ENCODE peak calls at places on chromosome 2, in four cellular contexts. R is SK-N-SH; K is CD8-positive, alpha-beta T cell; I is colonic mucosa. V is an unnamed sample. For H3K9me3, the result is how much of the 10 kb centered on the place peaks cover.

GRCh38 chr2:108288534-108289106 is at the start of gene SULT1C2:
- DNase-seq in R (no peak), K (no peak), I (peak), V (peak)

GRCh38 chr2:176536739-176537138 is 267.5 kb downstream of the MTX2 start:
- DNase-seq in R (no peak), K (no peak), I (no peak), V (no peak)

GRCh38 chr2:6083131-6083530 is 390.9 kb downstream of the SOX11 start:
- DNase-seq in R (no peak), K (no peak), I (no peak), V (no peak)

GRCh38 chr2:46275995-46276394 is 21.2 kb upstream of the EPAS1 start:
- DNase-seq in R (no peak), K (peak), I (peak), V (peak)

GRCh38 chr2:133139847-133140533 is 428.3 kb downstream of the NCKAP5 start:
- DNase-seq in R (no peak), K (no peak), I (no peak), V (no peak)

GRCh38 chr2:177334940-177335543 is 57.5 kb upstream of the AGPS start:
- DNase-seq in R (peak), K (no peak), I (no peak), V (peak)

GRCh38 chr2:182240862-182241371 is 185.9 kb downstream of the PDE1A start:
- DNase-seq in R (peak), K (no peak), I (peak), V (peak)

GRCh38 chr2:26612522-26613240 is 28.5 kb downstream of the CIB4 start:
- DNase-seq in R (peak), K (no peak), I (peak), V (peak)

GRCh38 chr2:120685403-120686297 is 50.0 kb upstream of the GLI2 start:
- DNase-seq in R (no peak), K (no peak), I (no peak), V (no peak)

GRCh38 chr2:112493858-112494648 is 12.1 kb downstream of the TTL start:
- DNase-seq in R (no peak), K (no peak), I (peak), V (no peak)

GRCh38 chr2:133633851-133634250 is 65.6 kb upstream of the NCKAP5 start:
- DNase-seq in R (no peak), K (no peak), I (no peak), V (no peak)

DNA sequence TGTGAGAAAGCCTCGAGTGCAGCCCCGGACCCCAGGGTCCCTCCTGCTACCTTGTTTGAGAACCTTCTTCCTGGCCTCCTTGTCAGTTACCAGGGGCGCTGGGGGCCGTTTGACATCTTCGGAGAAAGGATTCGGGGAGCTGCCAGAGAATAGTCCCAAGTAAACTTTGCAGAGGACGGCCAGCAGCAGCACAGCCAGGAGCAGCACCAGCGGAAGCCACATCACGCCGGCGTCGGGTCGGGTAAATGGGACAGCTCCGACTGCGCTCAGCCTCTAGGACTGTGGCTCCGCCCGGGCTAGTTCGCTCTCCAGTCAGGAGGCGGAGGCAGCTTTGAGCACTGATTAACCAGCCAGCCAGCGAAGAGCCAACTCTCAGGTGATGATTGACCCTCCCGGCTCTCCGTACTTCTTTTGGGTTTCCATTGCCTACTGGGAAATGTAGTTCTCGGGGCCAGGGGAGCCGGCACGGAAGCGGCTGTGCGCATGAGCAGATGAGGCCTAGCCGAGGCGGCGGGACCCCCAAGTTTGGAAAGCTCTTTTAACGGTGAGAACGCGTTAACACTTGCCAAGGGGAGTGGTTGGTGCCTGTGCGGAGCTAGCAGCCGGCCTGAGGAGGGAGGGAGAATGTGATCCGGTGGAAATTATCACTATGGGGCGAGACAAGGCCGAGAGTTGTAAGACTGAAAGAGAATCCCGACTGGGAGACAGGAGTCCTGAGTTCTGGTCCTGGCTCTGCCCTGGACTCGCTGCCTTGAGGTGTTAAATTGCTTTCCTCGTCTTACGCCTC is at the start of the genes ELMOD3 and RETSAT:
- DNase-seq in R (peak), K (peak), I (peak), V (peak)
- TF ChIP-seq CTCF in R (no peak), K (no peak), I (no peak), V (no peak)

GRCh38 chr2:10661846-10662245 is 27.9 kb downstream of the NOL10 start:
- DNase-seq in R (no peak), K (no peak), I (no peak), V (no peak)

GRCh38 chr2:10655841-10656225 is 33.9 kb downstream of the NOL10 start:
- DNase-seq in R (no peak), K (no peak), I (no peak), V (no peak)

GRCh38 chr2:10658041-10658913 is 31.5 kb downstream of the NOL10 start:
- DNase-seq in R (no peak), K (no peak), I (no peak), V (no peak)

GRCh38 chr2:10658914-10659257 is 30.9 kb downstream of the NOL10 start:
- DNase-seq in R (no peak), K (no peak), I (no peak), V (no peak)

DNA sequence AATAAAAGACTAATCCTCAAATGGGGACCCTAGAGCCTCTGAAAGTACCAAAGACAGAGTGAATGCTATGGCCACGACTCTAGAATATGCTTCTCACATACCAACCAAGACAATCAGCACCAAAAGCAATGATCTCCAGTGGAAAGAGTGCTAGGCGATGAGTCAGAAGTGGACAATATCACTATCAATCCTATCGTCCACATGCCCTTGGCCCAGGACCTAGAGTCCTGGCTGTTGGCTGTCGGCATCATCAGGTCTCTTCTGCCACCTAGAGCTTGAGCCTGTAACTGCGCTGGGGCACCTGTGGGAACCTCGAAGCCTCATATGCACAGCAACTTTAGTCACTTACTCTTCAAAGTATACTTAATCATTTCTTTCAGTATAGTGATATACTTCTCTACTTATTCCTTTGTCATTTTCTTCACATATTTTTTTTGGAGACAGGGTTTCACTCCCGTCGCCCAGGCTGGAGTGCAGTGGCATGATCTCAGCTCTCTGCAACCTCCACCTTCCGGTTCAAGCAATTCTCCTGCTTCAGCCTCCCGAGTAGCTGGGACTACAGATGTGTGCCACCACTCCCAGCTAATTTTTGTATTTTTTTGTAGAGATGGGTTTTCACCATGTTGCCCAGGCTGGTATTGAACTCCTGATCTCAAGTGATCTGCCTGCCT is 29.7 kb downstream of the NOL10 start:
- DNase-seq in R (peak), K (peak), I (peak), V (peak)
- H3K27ac ChIP-seq in R (no peak), K (no peak), I (no peak), V (no peak)

DNA sequence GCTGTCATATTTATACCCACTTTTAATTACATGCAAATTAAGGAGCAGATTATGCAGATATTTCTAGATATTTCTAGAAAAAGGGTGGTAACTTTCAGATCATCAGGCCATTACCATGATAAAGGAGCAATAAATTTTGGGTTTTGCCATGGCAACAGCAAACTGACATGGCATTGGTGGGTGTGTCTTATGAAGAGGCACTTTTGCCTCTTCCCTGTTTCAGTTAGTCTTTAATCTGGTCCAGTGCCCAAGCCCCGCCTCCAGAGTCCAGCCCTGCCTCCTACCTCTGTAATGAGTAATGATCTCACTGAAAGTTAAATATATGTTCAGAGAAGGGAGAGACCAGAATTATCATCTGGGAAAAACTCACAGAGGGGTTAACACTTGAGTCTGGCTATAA is 124.8 kb downstream of the SCG2 start:
- DNase-seq in R (no peak), K (no peak), I (no peak), V (no peak)
- H3K9me3 ChIP-seq in R (under half), K (under half), I (under half), V (under half)

GRCh38 chr2:236180831-236181453 is 12.8 kb upstream of the GBX2 start:
- DNase-seq in R (peak), K (no peak), I (peak), V (peak)
- TF ChIP-seq CTCF in R (peak), K (peak), I (peak), V (peak)

DNA sequence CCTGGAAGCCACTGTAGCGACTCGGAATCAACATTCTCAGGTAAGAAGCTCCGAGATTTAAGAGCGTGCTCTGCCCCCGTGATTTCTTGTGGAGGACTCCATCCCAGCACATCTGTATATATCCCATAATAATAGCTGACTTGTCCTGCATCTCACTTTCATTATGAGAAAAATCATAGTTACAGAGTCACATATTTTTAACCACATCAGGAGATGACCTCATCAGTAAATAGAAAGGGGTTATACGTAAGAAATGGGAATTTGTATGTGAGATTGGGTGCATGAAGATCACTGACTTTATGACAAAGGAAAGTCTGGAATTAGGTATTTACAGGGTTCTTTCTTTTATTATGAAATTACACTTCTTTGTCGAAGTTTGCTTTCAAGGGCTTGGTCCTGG is 16.4 kb upstream of the TMEM18 start:
- DNase-seq in R (no peak), K (no peak), I (no peak), V (no peak)
- H3K27ac ChIP-seq in R (no peak), K (no peak), I (no peak), V (no peak)

DNA sequence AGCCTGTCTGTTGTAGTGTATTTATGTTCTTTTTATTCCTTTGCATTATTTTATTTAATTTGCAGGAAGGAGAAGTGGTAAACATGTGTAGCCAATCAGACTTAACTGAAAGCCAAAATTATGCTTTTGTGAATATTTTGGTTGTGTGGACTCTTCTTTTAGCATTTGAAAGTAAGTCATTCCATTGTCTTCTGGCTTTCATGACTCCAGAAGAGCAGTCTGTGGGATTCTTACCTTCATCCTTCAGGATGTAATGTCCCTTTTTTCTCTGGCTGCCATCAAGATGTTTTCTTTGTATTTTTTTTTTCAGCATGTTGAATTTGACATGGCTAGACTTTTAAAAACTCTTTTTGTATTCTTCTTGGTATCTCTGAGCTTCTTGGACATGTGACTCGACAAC is 895.2 kb upstream of the ZEB2 start:
- DNase-seq in R (no peak), K (no peak), I (no peak), V (no peak)
- H3K9me3 ChIP-seq in R (under half), K (under half), I (under half), V (under half)

DNA sequence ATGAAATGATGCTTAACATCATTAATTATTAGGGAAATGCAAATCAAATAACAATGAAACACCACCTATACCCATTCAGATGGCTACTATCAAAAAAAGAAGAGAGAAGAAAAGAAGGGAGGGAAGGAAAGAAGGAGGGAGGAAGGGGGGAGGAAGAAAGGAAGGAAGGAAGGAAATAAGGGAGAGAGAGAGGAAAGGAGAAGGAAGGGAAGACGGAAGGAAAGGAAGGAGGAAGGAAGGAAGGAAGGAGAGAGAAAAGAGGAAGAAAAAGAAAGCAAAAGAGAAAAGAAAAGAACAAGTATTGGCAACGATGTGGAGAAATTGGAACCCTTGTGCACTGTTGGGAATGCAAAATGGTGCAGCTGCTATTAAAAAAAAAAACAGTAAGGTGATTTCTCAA is 363.3 kb downstream of the TNS1 start:
- DNase-seq in R (no peak), K (no peak), I (no peak), V (no peak)
- TF ChIP-seq CTCF in R (no peak), K (no peak), I (no peak), V (no peak)

GRCh38 chr2:63035686-63036085 is 14.9 kb upstream of the OTX1 start:
- DNase-seq in R (no peak), K (no peak), I (no peak), V (no peak)

GRCh38 chr2:63044360-63045327 is 6.0 kb upstream of the OTX1 start:
- DNase-seq in R (no peak), K (no peak), I (no peak), V (no peak)

GRCh38 chr2:63038034-63038433 is 12.6 kb upstream of the OTX1 start:
- DNase-seq in R (no peak), K (no peak), I (no peak), V (no peak)

GRCh38 chr2:63041592-63041991 is 9.0 kb upstream of the OTX1 start:
- DNase-seq in R (no peak), K (no peak), I (no peak), V (no peak)

DNA sequence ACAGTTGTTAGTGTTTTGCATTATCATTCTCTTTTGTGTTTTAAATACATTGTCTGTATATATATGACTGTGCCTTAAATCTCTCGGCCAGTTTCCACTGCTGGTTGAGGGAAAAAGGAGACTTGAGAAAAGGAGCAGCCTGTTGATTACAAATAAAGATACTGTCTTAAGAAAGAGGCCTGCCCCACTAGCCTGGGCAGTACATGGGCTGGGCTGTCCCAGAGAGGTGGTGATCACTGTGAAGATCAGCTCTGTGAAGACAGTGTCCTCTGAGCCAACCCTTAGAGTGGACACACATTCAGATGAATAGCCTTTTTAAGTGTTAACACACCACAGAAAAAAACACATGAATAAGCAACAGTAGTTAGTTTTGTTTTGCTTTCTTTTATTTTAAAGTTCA is 10.0 kb upstream of the OTX1 start:
- DNase-seq in R (no peak), K (no peak), I (no peak), V (no peak)
- H3K27ac ChIP-seq in R (no peak), K (no peak), I (no peak), V (no peak)